ENCODE peak calls at places on chromosomes 6 and 20, in four cellular contexts. One of them, this sample, is unnamed.

GRCh38 chr6:159075506-159076100 is 30.8 kb upstream of the TAGAP start:
- DNase-seq in endodermal cell: peak
- DNase-seq in HCT116: no peak
- DNase-seq in HFF-Myc: no peak
- DNase-seq in this sample: no peak

GRCh38 chr6:153104220-153104619 is 26.9 kb downstream of the RGS17 start:
- DNase-seq in HFF-Myc: no peak
- DNase-seq in HCT116: no peak
- DNase-seq in endodermal cell: no peak
- DNase-seq in this sample: no peak

GRCh38 chr20:45924391-45925261 is 9.9 kb upstream of the PCIF1 start:
- DNase-seq in HCT116: no peak
- DNase-seq in endodermal cell: no peak
- DNase-seq in HFF-Myc: no peak
- DNase-seq in this sample: no peak

GRCh38 chr6:117992856-117993255 is 85.8 kb downstream of the SLC35F1 start:
- DNase-seq in endodermal cell: no peak
- DNase-seq in HFF-Myc: no peak
- DNase-seq in HCT116: no peak
- DNase-seq in this sample: no peak

GRCh38 chr20:59002874-59003399 is 4.1 kb downstream of the CTSZ start:
- DNase-seq in HFF-Myc: no peak
- DNase-seq in endodermal cell: no peak
- DNase-seq in HCT116: no peak
- DNase-seq in this sample: no peak

GRCh38 chr6:90364291-90364690 is 67.6 kb upstream of the BACH2 start:
- DNase-seq in endodermal cell: no peak
- DNase-seq in HFF-Myc: no peak
- DNase-seq in HCT116: no peak
- DNase-seq in this sample: no peak

GRCh38 chr6:47238456-47238995 is 71.2 kb downstream of the TNFRSF21 start:
- DNase-seq in endodermal cell: no peak
- DNase-seq in HFF-Myc: no peak
- DNase-seq in HCT116: no peak
- DNase-seq in this sample: no peak

GRCh38 chr6:150050846-150051245 is 18.1 kb downstream of the ULBP3 start:
- DNase-seq in HCT116: no peak
- DNase-seq in HFF-Myc: no peak
- DNase-seq in endodermal cell: no peak
- DNase-seq in this sample: no peak

GRCh38 chr6:36024154-36024760 is at the start of gene SLC26A8:
- DNase-seq in HFF-Myc: no peak
- DNase-seq in HCT116: no peak
- DNase-seq in endodermal cell: peak
- DNase-seq in this sample: no peak

GRCh38 chr6:66054967-66055366 is 347.9 kb upstream of the EYS start:
- DNase-seq in HCT116: no peak
- DNase-seq in HFF-Myc: no peak
- DNase-seq in endodermal cell: no peak
- DNase-seq in this sample: no peak

GRCh38 chr20:21681932-21682318 is 23.5 kb upstream of the PAX1 start:
- DNase-seq in HFF-Myc: no peak
- DNase-seq in endodermal cell: no peak
- DNase-seq in HCT116: no peak
- DNase-seq in this sample: no peak

GRCh38 chr20:10172998-10173655 is 45.5 kb upstream of the SNAP25 start:
- DNase-seq in HFF-Myc: no peak
- DNase-seq in HCT116: no peak
- DNase-seq in endodermal cell: no peak
- DNase-seq in this sample: no peak

GRCh38 chr6:125020385-125020784 is 58.1 kb downstream of the RNF217 start:
- DNase-seq in endodermal cell: no peak
- DNase-seq in HFF-Myc: peak
- DNase-seq in HCT116: no peak
- DNase-seq in this sample: no peak

GRCh38 chr6:53547166-53547814 is 2.4 kb upstream of the GCLC start:
- DNase-seq in HCT116: no peak
- DNase-seq in HFF-Myc: no peak
- DNase-seq in endodermal cell: peak
- DNase-seq in this sample: no peak

DNA sequence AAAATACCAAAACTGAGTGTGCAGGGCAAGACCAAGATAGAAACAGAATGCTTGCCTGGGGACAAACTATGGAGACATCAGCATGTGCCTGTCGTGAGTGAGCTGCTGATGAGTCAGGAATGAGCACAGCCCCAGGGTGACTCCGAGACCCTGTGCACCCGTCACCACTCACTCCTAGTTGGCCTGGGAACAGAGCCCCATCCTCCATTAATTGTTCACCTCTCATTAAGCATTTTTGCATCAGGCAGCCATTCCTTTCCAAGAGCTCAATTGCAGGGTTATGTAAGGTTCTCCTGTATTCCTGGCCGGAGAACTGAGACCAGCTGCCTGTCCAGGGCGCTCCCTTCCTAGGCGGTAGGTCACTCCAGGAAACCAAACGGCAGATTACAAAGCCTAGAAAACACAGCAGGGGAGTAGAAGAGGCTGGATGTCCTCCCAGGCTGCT is 532.8 kb upstream of the JARID2 start:
- DNase-seq in HCT116: no peak
- DNase-seq in endodermal cell: no peak
- DNase-seq in HFF-Myc: no peak
- DNase-seq in this sample: no peak
- H3K4me3 ChIP-seq in HCT116: no peak
- H3K4me3 ChIP-seq in endodermal cell: no peak
- H3K4me3 ChIP-seq in HFF-Myc: no peak
- H3K4me3 ChIP-seq in this sample: no peak

GRCh38 chr20:11970243-11970836 is 52.6 kb downstream of the BTBD3 start:
- DNase-seq in HFF-Myc: no peak
- DNase-seq in endodermal cell: no peak
- DNase-seq in HCT116: no peak
- DNase-seq in this sample: no peak

GRCh38 chr20:11965602-11966001 is 47.9 kb downstream of the BTBD3 start:
- DNase-seq in HCT116: no peak
- DNase-seq in HFF-Myc: no peak
- DNase-seq in endodermal cell: no peak
- DNase-seq in this sample: no peak
- TF ChIP-seq CTCF in HCT116: no peak
- TF ChIP-seq CTCF in HFF-Myc: peak
- TF ChIP-seq CTCF in endodermal cell: peak
- TF ChIP-seq CTCF in this sample: no peak

GRCh38 chr6:68339488-68339887 is 295.6 kb upstream of the ADGRB3 start:
- DNase-seq in HFF-Myc: no peak
- DNase-seq in HCT116: no peak
- DNase-seq in endodermal cell: no peak
- DNase-seq in this sample: no peak

GRCh38 chr6:68343901-68344300 is 291.2 kb upstream of the ADGRB3 start:
- DNase-seq in HCT116: no peak
- DNase-seq in HFF-Myc: no peak
- DNase-seq in endodermal cell: peak
- DNase-seq in this sample: peak
- H3K4me3 ChIP-seq in HCT116: no peak
- H3K4me3 ChIP-seq in HFF-Myc: no peak
- H3K4me3 ChIP-seq in endodermal cell: no peak
- H3K4me3 ChIP-seq in this sample: no peak

DNA sequence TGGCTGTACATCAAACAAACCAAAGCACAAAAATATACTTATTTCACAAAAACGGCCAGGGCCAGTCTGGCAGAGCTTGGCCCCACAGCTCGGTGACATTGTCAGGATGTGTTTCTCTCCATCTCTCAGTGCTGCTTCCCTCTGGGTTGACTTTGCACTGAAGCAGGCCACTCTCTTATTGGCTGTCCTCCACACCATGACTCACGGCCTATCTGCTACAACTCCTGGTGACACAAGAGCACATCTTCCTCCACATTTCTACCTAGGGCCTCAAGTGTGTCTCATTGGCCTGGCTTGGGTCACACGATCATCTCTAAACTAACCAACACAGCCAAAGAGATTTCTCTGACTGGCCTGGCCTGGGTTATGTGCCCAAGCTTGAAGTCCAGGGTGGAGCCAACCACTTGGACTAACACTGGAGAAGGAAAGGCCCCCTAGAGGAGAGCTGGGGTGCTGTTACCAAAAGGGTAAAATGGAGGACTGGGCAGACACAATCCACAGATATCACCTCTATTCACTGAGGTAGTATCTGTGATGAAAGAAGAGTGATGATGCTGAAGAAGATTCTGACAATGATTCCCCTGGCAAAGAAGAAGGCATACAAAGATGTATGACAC is 159.8 kb upstream of the TSHZ2 start:
- DNase-seq in endodermal cell: peak
- DNase-seq in HCT116: no peak
- DNase-seq in HFF-Myc: no peak
- DNase-seq in this sample: no peak
- TF ChIP-seq CTCF in endodermal cell: peak
- TF ChIP-seq CTCF in HCT116: no peak
- TF ChIP-seq CTCF in HFF-Myc: no peak
- TF ChIP-seq CTCF in this sample: peak

GRCh38 chr6:137488736-137489409 is 5.3 kb downstream of the OLIG3 start:
- DNase-seq in HCT116: no peak
- DNase-seq in endodermal cell: peak
- DNase-seq in HFF-Myc: no peak
- DNase-seq in this sample: no peak
- H3K4me3 ChIP-seq in HCT116: no peak
- H3K4me3 ChIP-seq in endodermal cell: peak
- H3K4me3 ChIP-seq in HFF-Myc: no peak
- H3K4me3 ChIP-seq in this sample: no peak

GRCh38 chr20:56630506-56631317 is 1.6 kb downstream of the TFAP2C start:
- DNase-seq in HCT116: no peak
- DNase-seq in endodermal cell: peak
- DNase-seq in HFF-Myc: no peak
- DNase-seq in this sample: no peak
- TF ChIP-seq CTCF in HCT116: no peak
- TF ChIP-seq CTCF in endodermal cell: peak
- TF ChIP-seq CTCF in HFF-Myc: no peak
- TF ChIP-seq CTCF in this sample: no peak

GRCh38 chr6:29563435-29563834 is 3.9 kb upstream of the UBD start:
- DNase-seq in endodermal cell: no peak
- DNase-seq in HCT116: no peak
- DNase-seq in HFF-Myc: no peak
- DNase-seq in this sample: no peak
- H3K4me3 ChIP-seq in endodermal cell: no peak
- H3K4me3 ChIP-seq in HCT116: no peak
- H3K4me3 ChIP-seq in HFF-Myc: no peak
- H3K4me3 ChIP-seq in this sample: no peak

GRCh38 chr20:462199-462991 is at the start of gene TBC1D20:
- DNase-seq in HFF-Myc: peak
- DNase-seq in HCT116: peak
- DNase-seq in endodermal cell: peak
- DNase-seq in this sample: peak
- TF ChIP-seq CTCF in HFF-Myc: no peak
- TF ChIP-seq CTCF in HCT116: no peak
- TF ChIP-seq CTCF in endodermal cell: peak
- TF ChIP-seq CTCF in this sample: peak

DNA sequence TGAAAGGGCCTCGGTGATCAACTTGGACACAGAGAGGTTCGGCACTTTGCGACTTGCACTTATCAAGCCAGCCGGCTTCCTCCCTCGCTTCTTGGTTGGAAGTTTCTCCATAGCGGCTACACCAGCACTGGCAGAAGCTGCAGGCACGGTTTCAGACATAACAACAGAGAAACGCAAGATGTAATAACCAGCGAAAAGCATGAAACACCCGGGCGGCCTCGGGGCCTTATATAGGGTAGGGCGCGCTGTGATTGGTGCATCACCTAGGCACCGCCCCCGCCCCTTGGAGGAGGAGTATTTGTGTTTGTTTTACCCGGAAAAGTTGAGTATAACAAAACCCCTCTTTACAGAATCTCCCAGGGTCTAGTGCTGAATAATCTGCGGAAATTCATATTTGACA is 20.7 kb downstream of the HFE start:
- DNase-seq in HFF-Myc: no peak
- DNase-seq in HCT116: no peak
- DNase-seq in endodermal cell: no peak
- DNase-seq in this sample: no peak
- H3K4me3 ChIP-seq in HFF-Myc: no peak
- H3K4me3 ChIP-seq in HCT116: no peak
- H3K4me3 ChIP-seq in endodermal cell: no peak
- H3K4me3 ChIP-seq in this sample: no peak

GRCh38 chr20:258963-259362 is 1.4 kb downstream of the DEFB132 start:
- DNase-seq in HFF-Myc: no peak
- DNase-seq in endodermal cell: no peak
- DNase-seq in HCT116: peak
- DNase-seq in this sample: no peak
- TF ChIP-seq CTCF in HFF-Myc: peak
- TF ChIP-seq CTCF in endodermal cell: no peak
- TF ChIP-seq CTCF in HCT116: peak
- TF ChIP-seq CTCF in this sample: no peak